ENCODE peak calls at places on chromosome 17, in five cellular contexts. G is GM23338; J is HFFc6; Z is kidney; K is CD4-positive, alpha-beta T cell. S is an unnamed sample.

GRCh38 chr17:43578699-43579569 is 32.8 kb upstream of the ETV4 start:
- DNase-seq in K (peak), G (peak), J (peak), Z (peak), S (peak)

GRCh38 chr17:50766222-50767023 is 895 bp downstream of the ANKRD40CL start:
- DNase-seq in K (no peak), G (no peak), J (no peak), Z (no peak), S (no peak)

GRCh38 chr17:32331243-32332040 is 10.5 kb downstream of the C17orf75 start:
- DNase-seq in J (no peak), K (no peak), Z (no peak), G (no peak), S (no peak)

GRCh38 chr17:61756561-61756960 is 106.8 kb downstream of the BRIP1 start:
- DNase-seq in J (no peak), G (no peak), Z (no peak), K (no peak), S (no peak)

GRCh38 chr17:44990994-44991393 is 22.9 kb upstream of the C1QL1 start:
- DNase-seq in K (no peak), G (no peak), J (no peak), Z (no peak), S (no peak)

GRCh38 chr17:65360961-65361552 is 200.4 kb downstream of the AXIN2 start:
- DNase-seq in Z (no peak), G (no peak), K (no peak), J (no peak), S (no peak)

GRCh38 chr17:77965354-77965753 is 6.9 kb downstream of the TNRC6C start:
- DNase-seq in J (no peak), G (no peak), K (no peak), Z (no peak), S (no peak)

GRCh38 chr17:81995463-81996231 is 18.2 kb downstream of the ASPSCR1 start:
- DNase-seq in K (no peak), J (no peak), G (peak), Z (peak), S (no peak)

GRCh38 chr17:9905902-9906301 is 831 bp upstream of the RCVRN start:
- DNase-seq in J (peak), K (no peak), G (peak), Z (peak), S (peak)

GRCh38 chr17:33990943-33991706 is 264.0 kb upstream of the CCL2 start:
- DNase-seq in G (no peak), Z (no peak), J (no peak), K (no peak), S (no peak)

GRCh38 chr17:59558953-59559352 is 6.5 kb upstream of the DHX40 start:
- DNase-seq in J (no peak), K (no peak), G (peak), Z (no peak), S (no peak)

GRCh38 chr17:33950061-33950460 is 305.0 kb upstream of the CCL2 start:
- DNase-seq in K (no peak), J (no peak), Z (no peak), G (no peak), S (no peak)

GRCh38 chr17:72369366-72369765 is 248.5 kb downstream of the SOX9 start:
- DNase-seq in Z (no peak), K (no peak), J (no peak), G (no peak), S (no peak)

GRCh38 chr17:51830886-51831285 is 327.6 kb downstream of the CA10 start:
- DNase-seq in K (no peak), Z (no peak), G (no peak), J (no peak), S (no peak)

GRCh38 chr17:51833045-51833444 is 325.5 kb downstream of the CA10 start:
- DNase-seq in J (no peak), K (no peak), G (peak), Z (no peak), S (no peak)

GRCh38 chr17:51828901-51829300 is 329.6 kb downstream of the CA10 start:
- DNase-seq in G (no peak), K (no peak), J (no peak), Z (no peak), S (no peak)

GRCh38 chr17:51833620-51834019 is 324.9 kb downstream of the CA10 start:
- DNase-seq in J (no peak), Z (no peak), G (no peak), K (no peak), S (no peak)
- TF ChIP-seq CTCF in J (no peak), Z (no peak), G (no peak), K (no peak), S (no peak)

DNA sequence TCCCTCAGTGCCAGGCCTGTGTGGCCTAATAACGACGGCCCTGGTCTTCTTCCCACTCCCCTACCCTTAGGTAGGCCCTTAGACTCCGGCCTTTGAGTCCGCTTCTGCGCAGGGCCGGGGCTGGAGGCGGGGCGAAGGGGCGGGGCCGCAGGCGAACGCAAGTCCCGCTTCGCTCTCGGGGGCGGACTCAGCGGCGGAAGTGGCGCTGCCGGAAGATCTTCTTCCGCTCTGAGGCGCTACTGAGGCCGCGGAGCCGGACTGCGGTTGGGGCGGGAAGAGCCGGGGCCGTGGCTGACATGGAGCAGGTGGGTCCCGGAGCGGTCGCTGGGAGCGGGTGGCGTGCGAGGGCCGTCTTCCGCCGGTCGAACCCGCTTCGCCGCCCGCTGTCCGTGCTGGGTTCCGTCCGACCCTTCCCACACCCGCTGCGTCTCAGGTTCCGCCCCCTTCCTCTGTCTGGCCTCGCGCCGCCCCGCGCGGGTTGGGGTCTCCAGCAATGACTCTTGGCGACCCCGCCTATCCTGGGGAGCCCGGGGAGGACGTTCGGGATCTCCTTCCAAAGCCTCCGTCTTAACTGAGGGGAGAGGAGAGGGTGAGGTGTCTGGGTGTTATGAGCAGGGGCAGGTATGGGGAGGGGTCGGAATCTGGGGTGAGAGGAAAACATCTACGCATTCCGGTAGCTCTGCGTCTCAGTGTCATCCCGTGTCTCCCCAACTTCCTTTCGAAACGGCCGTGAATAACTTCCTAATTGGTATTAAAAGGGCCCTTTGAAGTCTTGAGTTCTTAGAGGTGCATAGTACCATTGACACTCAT is at the start of gene STARD3:
- DNase-seq in Z (peak), J (peak), K (peak), G (peak), S (peak)
- TF ChIP-seq CTCF in Z (no peak), J (peak), K (peak), G (peak), S (no peak)

DNA sequence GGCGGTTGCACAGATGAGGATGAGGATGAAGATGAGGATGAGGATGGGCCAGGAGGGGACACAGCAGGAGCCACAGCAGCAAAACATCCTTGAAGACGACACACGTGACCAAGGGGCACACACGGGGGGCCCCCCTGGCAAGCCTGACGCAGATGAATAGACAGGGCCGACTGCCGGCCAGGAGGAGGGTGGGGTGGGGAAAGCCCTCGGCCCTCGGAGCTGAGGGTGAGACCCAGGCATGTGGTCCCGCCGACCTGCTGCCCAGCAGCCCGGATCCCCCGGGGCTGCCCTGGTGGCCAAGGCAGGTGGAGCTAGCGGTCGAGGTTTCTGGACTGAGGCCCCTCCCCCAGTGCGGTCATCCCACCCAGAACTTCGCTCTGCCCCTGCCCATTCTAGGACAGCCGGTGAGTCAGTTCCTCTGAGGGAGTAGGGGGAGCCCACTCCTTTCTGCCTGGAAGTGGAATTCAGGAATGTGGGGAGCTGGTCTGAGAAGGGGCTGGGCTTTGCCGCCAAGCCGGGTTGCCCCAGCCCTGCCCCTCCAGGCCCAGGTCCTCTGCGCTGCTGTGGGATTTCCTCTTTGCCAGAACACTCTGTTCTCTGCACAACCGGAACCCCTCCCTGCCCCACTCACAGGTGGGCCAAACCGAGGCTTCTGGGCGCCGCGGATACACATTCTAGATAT is 9.9 kb downstream of the CYGB start:
- DNase-seq in J (no peak), G (peak), K (peak), Z (peak), S (peak)
- TF ChIP-seq CTCF in J (no peak), G (no peak), K (no peak), Z (no peak), S (no peak)

GRCh38 chr17:80539022-80539421 is 5.6 kb upstream of the RPTOR start:
- DNase-seq in K (no peak), Z (no peak), J (no peak), G (peak), S (no peak)
- TF ChIP-seq CTCF in K (no peak), Z (no peak), J (no peak), G (no peak), S (peak)